ENCODE peak calls at places on chromosome 9, in nine cellular contexts. Y is stimulated activated CD4-positive, alpha-beta T cell treated with anti-CD3 and anti-CD28 coated beads, Interleukin-15, amount 100 ng/mL, for 24 hours; F is body of pancreas; G is skeletal muscle cell; U is bronchial epithelial cell; E is B cell; O is ureter; A is heart right ventricle; H is frontal cortex. X is an unnamed sample.

GRCh38 chr9:137240321-137240840 is 706 bp upstream of the TUBB4B start:
- DNase-seq in Y (peak), F (peak), G (no peak), U (peak), E (peak), O (no peak), A (peak), H (peak), X (peak)

GRCh38 chr9:87545858-87546257 is 48.2 kb downstream of the DAPK1 start:
- DNase-seq in Y (no peak), F (no peak), G (no peak), U (no peak), E (no peak), O (no peak), A (no peak), H (no peak), X (no peak)

GRCh38 chr9:92669527-92669889 is 423 bp downstream of the IPPK start:
- DNase-seq in Y (peak), F (no peak), G (no peak), U (no peak), E (no peak), O (peak), A (no peak), H (no peak), X (peak)

GRCh38 chr9:93083592-93084470 is 12.2 kb upstream of the CARD19 start:
- DNase-seq in Y (peak), F (no peak), G (no peak), U (no peak), E (no peak), O (peak), A (no peak), H (no peak), X (no peak)

GRCh38 chr9:130539473-130540223 is 39.7 kb upstream of the FUBP3 start:
- DNase-seq in Y (no peak), F (no peak), G (peak), U (peak), E (no peak), O (no peak), A (no peak), H (no peak), X (peak)

GRCh38 chr9:15512889-15513288 is 2.1 kb upstream of the PSIP1 start:
- DNase-seq in Y (no peak), F (no peak), G (no peak), U (no peak), E (peak), O (no peak), A (no peak), H (no peak), X (no peak)

GRCh38 chr9:77440057-77440456 is 208.1 kb downstream of the GNA14 start:
- DNase-seq in Y (no peak), F (peak), G (no peak), U (no peak), E (no peak), O (no peak), A (no peak), H (peak), X (peak)

GRCh38 chr9:4640027-4640426 is 22.1 kb upstream of the PLPP6 start:
- DNase-seq in Y (peak), F (no peak), G (no peak), U (peak), E (peak), O (no peak), A (no peak), H (no peak), X (peak)

GRCh38 chr9:708182-708555 is 133.3 kb upstream of the DMRT1 start:
- DNase-seq in Y (no peak), F (no peak), G (no peak), U (peak), E (no peak), O (no peak), A (no peak), H (no peak), X (peak)

GRCh38 chr9:130871395-130872057 is 25.1 kb downstream of the QRFP start:
- DNase-seq in Y (no peak), F (no peak), G (no peak), U (no peak), E (no peak), O (no peak), A (no peak), H (no peak), X (no peak)

GRCh38 chr9:124448019-124448418 is 2.2 kb upstream of the ADGRD2 start:
- DNase-seq in Y (no peak), F (peak), G (no peak), U (no peak), E (no peak), O (no peak), A (peak), H (no peak), X (no peak)

GRCh38 chr9:93450817-93451761 is at the start of gene FAM120A:
- DNase-seq in Y (peak), F (peak), G (peak), U (peak), E (peak), O (peak), A (peak), H (peak), X (peak)